ENCODE peak calls at places on chromosomes 4 and X, in four cellular contexts. C, B, W and M are unnamed samples.

GRCh38 chr4:155535802-155536454 is 130.7 kb upstream of the GUCY1A1 start:
- DNase-seq in W (no peak), C (no peak), B (no peak), M (no peak)

GRCh38 chrX:100413231-100413630 is 3.2 kb upstream of the PCDH19 start:
- DNase-seq in B (peak; percentile 33), W (peak; percentile 71), C (no peak), M (peak; percentile 73)

GRCh38 chrX:118373538-118373937 is 27.6 kb downstream of the WDR44 start:
- DNase-seq in C (no peak), W (no peak), B (no peak), M (peak; percentile 46)

GRCh38 chr4:101968364-101968763 is 177.8 kb downstream of the BANK1 start:
- DNase-seq in W (no peak), B (no peak), C (no peak), M (no peak)

GRCh38 chr4:26235500-26235899 is 85.3 kb upstream of the RBPJ start:
- DNase-seq in C (peak; percentile 68), B (no peak), W (no peak), M (peak; percentile 66)

GRCh38 chrX:45847966-45848365 is 647.3 kb upstream of the DIPK2B start:
- DNase-seq in B (no peak), C (no peak), W (no peak), M (peak; percentile 23)

GRCh38 chr4:62676962-62677361 is 1476.8 kb downstream of the ADGRL3 start:
- DNase-seq in B (no peak), C (no peak), W (no peak), M (no peak)

GRCh38 chrX:123169247-123169901 is 14.7 kb upstream of the GRIA3 start:
- DNase-seq in C (no peak), W (no peak), B (peak; percentile 7), M (no peak)

GRCh38 chr4:96593422-96593821 is 753.5 kb downstream of the PDHA2 start:
- DNase-seq in B (no peak), W (no peak), C (no peak), M (peak; percentile 23)

GRCh38 chr4:185017964-185018772 is at the start of gene HELT:
- DNase-seq in C (no peak), B (no peak), W (peak; percentile 83), M (no peak)

GRCh38 chrX:29662759-29663503 is 552.4 kb upstream of the MAGEB2 start:
- DNase-seq in W (no peak), C (no peak), B (peak; percentile 71), M (peak; percentile 92)

GRCh38 chr4:31557444-31557843 is 837.3 kb downstream of the PCDH7 start:
- DNase-seq in B (no peak), W (no peak), C (no peak), M (peak; percentile 3)

GRCh38 chrX:3713225-3713936 is at the start of gene PRKX:
- DNase-seq in W (peak; percentile 87), B (peak; percentile 43), C (peak; percentile 85), M (peak; percentile 41)

GRCh38 chr4:107117726-107118125 is 81.6 kb upstream of the DKK2 start:
- DNase-seq in C (no peak), W (no peak), B (no peak), M (no peak)

GRCh38 chrX:41265615-41266014 is 68.3 kb upstream of the DDX3X start:
- DNase-seq in W (no peak), C (no peak), B (no peak), M (peak; percentile 33)

GRCh38 chr4:172514011-172514410 is 654.6 kb upstream of the GALNT7 start:
- DNase-seq in C (no peak), W (peak; percentile 48), B (no peak), M (peak; percentile 23)

GRCh38 chrX:9133426-9133825 is 99.5 kb upstream of the FAM9B start:
- DNase-seq in C (no peak), B (no peak), W (no peak), M (peak; percentile 52)

GRCh38 chrX:12867746-12868145 is 874 bp downstream of the TLR7 start:
- DNase-seq in C (no peak), B (no peak), W (no peak), M (no peak)

GRCh38 chrX:12868747-12869146 is 1.9 kb downstream of the TLR7 start:
- DNase-seq in C (no peak), B (no peak), W (no peak), M (no peak)

GRCh38 chrX:12865359-12865758 is 1.5 kb upstream of the TLR7 start:
- DNase-seq in B (no peak), C (no peak), W (no peak), M (no peak)

GRCh38 chrX:12871181-12871580 is 4.3 kb downstream of the TLR7 start:
- DNase-seq in B (no peak), W (no peak), C (no peak), M (no peak)

GRCh38 chrX:12866451-12867377 is at the start of gene TLR7:
- DNase-seq in C (no peak), W (no peak), B (no peak), M (no peak)
- H3K4me3 ChIP-seq in C (no peak within 1 kb of the TSS), W (no peak within 1 kb of the TSS), B (no peak within 1 kb of the TSS), M (no peak within 1 kb of the TSS)

DNA sequence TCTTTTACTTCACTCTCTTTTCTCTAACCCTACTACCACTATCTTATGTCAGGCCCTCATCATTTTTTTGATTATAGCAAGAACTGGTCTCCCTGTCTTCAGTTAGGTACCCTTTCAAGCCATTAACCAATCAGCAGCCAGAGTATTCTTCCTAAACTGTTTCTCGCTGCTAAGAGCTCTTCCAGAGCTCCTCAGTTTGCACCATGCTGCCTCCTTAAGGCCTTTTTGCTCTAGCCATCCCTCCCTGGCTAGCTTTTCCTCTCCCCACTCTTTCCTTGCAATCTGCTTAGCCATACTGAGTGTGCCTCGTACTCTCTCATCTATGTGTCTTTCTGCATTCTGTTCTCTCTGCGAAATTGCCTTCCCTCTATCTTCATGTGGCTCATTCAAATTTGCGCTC is 32.9 kb downstream of the KIF4A start:
- DNase-seq in C (no peak), B (no peak), W (peak; percentile 34), M (no peak)
- TF ChIP-seq CTCF in C (no peak), B (no peak), W (no peak), M (no peak)

GRCh38 chrX:48826135-48826875 is at the start of gene ERAS:
- DNase-seq in C (no peak), W (no peak), B (no peak), M (no peak)
- H3K4me3 ChIP-seq in C (no peak within 1 kb of the TSS), W (no peak within 1 kb of the TSS), B (no peak within 1 kb of the TSS), M (no peak within 1 kb of the TSS)

GRCh38 chr4:103786014-103786413 is 66.2 kb upstream of the TACR3 start:
- DNase-seq in C (no peak), B (peak; percentile 1), W (peak; percentile 68), M (peak; percentile 20)
- TF ChIP-seq CTCF in C (no peak), B (peak; percentile 44), W (peak; percentile 86), M (peak; percentile 36)

GRCh38 chrX:104566921-104567501 is 1.0 kb downstream of the IL1RAPL2 start:
- DNase-seq in C (no peak), B (no peak), W (peak; percentile 60), M (no peak)
- H3K4me3 ChIP-seq in C (no peak overlapping the region), B (no peak overlapping the region), W (peak overlapping the region; percentile 76), M (no peak overlapping the region)

DNA sequence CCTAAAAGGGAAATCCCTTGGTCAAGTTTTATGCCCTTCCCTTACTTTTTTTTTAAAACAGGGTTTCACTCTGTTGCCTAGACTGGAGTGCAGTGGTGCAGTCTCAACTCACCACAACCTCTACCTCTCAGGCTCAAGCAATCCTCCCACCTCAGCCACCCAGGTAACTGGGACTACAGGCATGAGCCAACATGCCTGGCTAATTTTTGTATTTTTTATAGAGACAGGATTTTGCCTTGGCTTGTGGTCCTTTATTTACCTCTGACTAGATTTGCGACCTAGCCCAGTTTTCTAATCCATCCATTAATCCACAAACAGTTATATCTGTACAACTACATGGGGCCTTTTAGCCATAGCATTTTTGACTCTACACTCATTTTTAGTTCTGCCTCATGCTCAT is 23.7 kb downstream of the CDS1 start:
- DNase-seq in C (no peak), B (no peak), W (no peak), M (no peak)
- TF ChIP-seq CTCF in C (no peak), B (no peak), W (no peak), M (no peak)

DNA sequence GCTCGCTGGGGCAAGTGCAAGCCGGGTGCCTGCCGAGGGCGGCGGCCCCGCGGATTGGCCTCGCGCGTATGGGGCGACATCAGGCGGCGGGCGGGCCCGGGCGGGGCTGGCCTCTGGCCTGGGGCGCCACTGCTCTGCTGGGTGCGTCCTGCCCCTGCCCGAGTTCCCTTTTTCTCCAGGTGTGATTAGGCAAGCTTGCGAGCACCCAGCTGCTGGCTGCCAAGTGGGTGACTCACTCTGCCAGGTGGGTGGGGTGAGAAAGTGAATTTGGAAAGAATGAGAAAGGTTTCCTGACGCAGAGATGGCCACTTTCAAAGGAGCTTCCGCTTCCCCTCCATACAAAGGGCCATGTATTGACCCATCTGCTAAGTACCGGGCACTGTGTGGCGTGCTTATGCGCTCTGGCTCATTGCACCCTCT is 32.5 kb downstream of the FGFBP1 start:
- DNase-seq in C (peak; percentile 90), B (peak; percentile 85), W (peak; percentile 93), M (no peak)
- H3K4me3 ChIP-seq in C (no peak overlapping the region), B (peak overlapping the region; percentile 30), W (no peak overlapping the region), M (no peak overlapping the region)